ENCODE peak calls at places on chromosomes 3 and 15, in seven cellular contexts. A is tibial nerve; V is pancreas; Z is CD8-positive, alpha-beta T cell; O is body of pancreas; Q is heart left ventricle; N is tibial artery. K is an unnamed sample.

GRCh38 chr3:13728487-13728886 is 151.4 kb downstream of the WNT7A start:
- DNase-seq in A (no peak), V (no peak), N (no peak), Z (no peak), Q (no peak), O (no peak), K (no peak)

GRCh38 chr15:80970018-80970657 is 19.5 kb downstream of the MESD start:
- DNase-seq in V (peak; percentile 14), Q (peak; percentile 51), O (peak; percentile 57), Z (peak; percentile 71), N (no peak), A (peak; percentile 33), K (peak; percentile 49)

GRCh38 chr3:43733459-43734384 is 43.0 kb downstream of the ABHD5 start:
- DNase-seq in Z (peak; percentile 17), O (peak; percentile 19), A (no peak), N (peak; percentile 38), V (no peak), Q (peak; percentile 59), K (peak; percentile 55)

GRCh38 chr3:13548696-13549512 is at the start of gene FBLN2:
- DNase-seq in A (no peak), Q (peak; percentile 63), O (peak; percentile 47), Z (no peak), V (peak; percentile 12), N (no peak), K (no peak)

GRCh38 chr15:62524848-62525247 is 359.8 kb upstream of the C2CD4B start:
- DNase-seq in Q (no peak), V (no peak), O (no peak), Z (no peak), N (no peak), A (no peak), K (no peak)

GRCh38 chr15:52567886-52568568 is 803 bp downstream of the ARPP19 start:
- DNase-seq in A (no peak), O (peak; percentile 66), N (no peak), Q (no peak), V (peak; percentile 55), Z (peak; percentile 57), K (no peak)

GRCh38 chr3:57959407-57960173 is 48.6 kb upstream of the FLNB start:
- DNase-seq in O (no peak), N (peak; percentile 68), A (no peak), Z (no peak), V (no peak), Q (peak; percentile 36), K (no peak)

GRCh38 chr15:62344806-62345539 is 179.9 kb upstream of the C2CD4B start:
- DNase-seq in V (peak; percentile 71), O (peak; percentile 85), N (no peak), A (no peak), Q (peak; percentile 21), Z (peak; percentile 55), K (no peak)

GRCh38 chr15:51046799-51047449 is 47.8 kb downstream of the TNFAIP8L3 start:
- DNase-seq in O (peak; percentile 44), Q (peak; percentile 30), V (peak; percentile 29), N (no peak), Z (no peak), A (no peak), K (no peak)

GRCh38 chr3:149473991-149474819 is at the start of gene TM4SF4:
- DNase-seq in V (no peak), Z (no peak), A (no peak), O (no peak), N (no peak), Q (no peak), K (no peak)

GRCh38 chr3:150351398-150351797 is 56.7 kb upstream of the TSC22D2 start:
- DNase-seq in A (no peak), V (no peak), Z (no peak), N (no peak), Q (no peak), O (no peak), K (no peak)

GRCh38 chr15:37016287-37016686 is 84.1 kb downstream of the MEIS2 start:
- DNase-seq in Z (no peak), A (no peak), O (peak; percentile 27), N (no peak), V (no peak), Q (no peak), K (peak; percentile 23)

GRCh38 chr15:62790531-62790930 is 252.0 kb upstream of the TPM1 start:
- DNase-seq in Q (no peak), O (no peak), V (no peak), Z (no peak), A (no peak), N (no peak), K (no peak)

GRCh38 chr15:96515391-96515790 is 184.9 kb downstream of the NR2F2 start:
- DNase-seq in Q (no peak), O (no peak), Z (no peak), A (no peak), V (no peak), N (no peak), K (no peak)

GRCh38 chr15:31403606-31404005 is 77.0 kb downstream of the KLF13 start:
- DNase-seq in Q (no peak), V (no peak), N (no peak), Z (no peak), A (no peak), O (no peak), K (no peak)

GRCh38 chr15:31403096-31403495 is 76.5 kb downstream of the KLF13 start:
- DNase-seq in Z (no peak), A (no peak), V (no peak), Q (no peak), N (no peak), O (no peak), K (no peak)

GRCh38 chr15:31401282-31401681 is 74.6 kb downstream of the KLF13 start:
- DNase-seq in A (no peak), Q (no peak), V (no peak), N (no peak), O (no peak), Z (no peak), K (no peak)

GRCh38 chr15:31402003-31402402 is 75.4 kb downstream of the KLF13 start:
- DNase-seq in O (no peak), Z (no peak), Q (no peak), V (no peak), N (no peak), A (no peak), K (no peak)

GRCh38 chr15:31402511-31403056 is 75.9 kb downstream of the KLF13 start:
- DNase-seq in O (no peak), V (no peak), Q (peak; percentile 70), N (peak; percentile 88), A (peak; percentile 56), Z (no peak), K (no peak)
- H3K27ac ChIP-seq in O (no peak overlapping the region), V (no peak overlapping the region), Q (peak overlapping the region; percentile 54), N (peak overlapping the region; percentile 88), A (peak overlapping the region; percentile 63), Z (no peak overlapping the region), K (peak overlapping the region; percentile 8)

DNA sequence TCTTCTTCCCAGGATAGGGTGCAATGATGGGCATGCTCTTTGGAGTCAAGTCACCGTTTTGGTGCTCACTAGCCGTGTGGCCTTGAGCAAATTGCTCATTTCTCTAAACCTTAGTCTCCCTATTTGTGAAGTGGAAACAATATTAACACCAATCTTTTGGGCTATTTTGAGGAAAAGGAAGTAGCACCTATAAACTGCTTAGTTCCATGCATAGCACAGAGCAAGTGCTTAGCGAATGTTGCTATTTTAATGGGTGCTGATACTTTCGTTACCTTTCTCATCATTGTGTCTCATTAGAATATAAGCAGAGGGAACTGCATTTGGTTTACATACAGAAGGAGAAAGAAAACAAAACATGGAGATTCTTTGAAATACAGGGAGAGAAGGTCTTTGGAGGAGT is 66.1 kb downstream of the BOC start:
- DNase-seq in Z (no peak), A (no peak), O (no peak), V (no peak), N (no peak), Q (no peak), K (no peak)
- H3K27ac ChIP-seq in Z (no peak overlapping the region), A (peak overlapping the region; percentile 90), O (no peak overlapping the region), V (no peak overlapping the region), N (no peak overlapping the region), Q (no peak overlapping the region), K (peak overlapping the region; percentile 86)

GRCh38 chr3:18099611-18100010 is 325.5 kb downstream of the SATB1 start:
- DNase-seq in A (no peak), V (no peak), N (no peak), Z (no peak), Q (no peak), O (no peak), K (no peak)

GRCh38 chr3:18100126-18100525 is 325.0 kb downstream of the SATB1 start:
- DNase-seq in Q (no peak), N (no peak), A (no peak), O (no peak), V (no peak), Z (no peak), K (no peak)

GRCh38 chr3:18097473-18097872 is 327.7 kb downstream of the SATB1 start:
- DNase-seq in Q (no peak), N (no peak), Z (no peak), V (no peak), O (no peak), A (no peak), K (no peak)

GRCh38 chr3:18097989-18098388 is 327.1 kb downstream of the SATB1 start:
- DNase-seq in O (no peak), N (no peak), V (no peak), Q (no peak), A (no peak), Z (no peak), K (no peak)

DNA sequence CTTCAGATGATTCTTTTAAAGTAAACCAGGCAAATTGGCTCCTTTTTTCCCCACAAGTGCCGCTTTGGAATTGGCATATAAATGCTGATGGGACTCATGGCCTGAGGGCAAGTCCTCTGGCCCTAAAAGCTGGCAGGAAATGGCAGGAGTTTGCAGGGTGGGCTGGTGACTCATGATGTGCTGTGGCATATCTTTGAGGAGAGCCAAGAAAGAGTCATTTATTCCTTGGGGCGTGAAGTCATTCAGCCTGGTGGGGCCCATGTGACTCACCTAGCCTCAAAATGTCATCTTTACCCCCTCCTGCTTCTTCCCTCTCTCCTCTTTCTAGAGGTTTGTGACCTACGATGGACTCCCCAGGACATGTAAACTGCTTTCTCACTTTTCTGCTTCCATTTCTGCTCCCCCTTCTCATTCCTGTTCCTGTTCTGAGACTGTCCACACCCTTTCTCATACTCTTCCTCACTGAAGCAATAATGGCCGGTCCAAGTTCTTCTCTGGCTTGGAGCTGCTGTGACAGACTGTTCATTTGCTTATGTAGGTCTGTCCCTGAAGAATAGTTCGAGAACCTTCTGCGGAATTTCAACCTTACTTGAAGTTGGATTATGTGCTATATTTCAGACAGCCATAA is 326.1 kb downstream of the SATB1 start:
- DNase-seq in A (no peak), N (no peak), V (no peak), O (no peak), Z (no peak), Q (no peak), K (no peak)
- H3K27ac ChIP-seq in A (no peak overlapping the region), N (no peak overlapping the region), V (no peak overlapping the region), O (no peak overlapping the region), Z (no peak overlapping the region), Q (no peak overlapping the region), K (no peak overlapping the region)

GRCh38 chr3:126476976-126477330 is 1.3 kb upstream of the ZXDC start:
- DNase-seq in Q (no peak), N (no peak), A (no peak), V (no peak), Z (no peak), O (no peak), K (no peak)
- H3K27ac ChIP-seq in Q (no peak overlapping the region), N (peak overlapping the region; percentile 88), A (peak overlapping the region; percentile 98), V (no peak overlapping the region), Z (no peak overlapping the region), O (peak overlapping the region; percentile 94), K (no peak overlapping the region)

DNA sequence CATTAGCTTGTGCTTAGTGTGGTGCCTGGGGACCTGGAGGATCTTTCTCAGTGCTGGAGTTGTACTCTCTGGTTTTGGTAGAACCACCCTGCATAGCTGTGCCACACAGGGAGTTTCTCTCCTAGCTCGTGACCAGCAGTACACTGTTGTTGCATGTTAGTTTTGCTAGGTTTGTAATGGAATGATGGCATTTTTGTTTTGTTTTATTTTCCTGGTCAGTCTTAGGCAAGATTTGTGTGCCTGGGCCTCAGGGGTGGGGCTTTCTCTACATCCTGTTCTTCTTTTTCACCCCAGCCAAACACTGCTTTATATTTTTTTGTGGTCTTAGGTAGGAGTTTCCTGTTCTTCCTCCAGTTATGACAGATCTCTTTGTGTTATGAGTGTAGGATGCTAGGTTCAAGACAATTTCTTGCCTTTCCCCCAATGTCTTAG is 534.5 kb upstream of the KCNMB2 start:
- DNase-seq in V (no peak), Q (no peak), A (no peak), N (no peak), O (no peak), Z (peak; percentile 57), K (no peak)
- H3K27ac ChIP-seq in V (no peak overlapping the region), Q (no peak overlapping the region), A (no peak overlapping the region), N (no peak overlapping the region), O (no peak overlapping the region), Z (no peak overlapping the region), K (no peak overlapping the region)

K was measured in caudate nucleus.